ENCODE peak calls at places on chromosomes 16 and 17, in five cellular contexts. One of them, this sample, is unnamed.

GRCh38 chr16:26394409-26394808 is 672.3 kb upstream of the C16orf82 start:
- DNase-seq in uterus: no peak
- DNase-seq in posterior vena cava: no peak
- DNase-seq in SK-N-DZ: no peak
- DNase-seq in D341Med: no peak
- DNase-seq in this sample: no peak

GRCh38 chr16:74201561-74201960 is 95.1 kb upstream of the PSMD7 start:
- DNase-seq in uterus: no peak
- DNase-seq in posterior vena cava: no peak
- DNase-seq in SK-N-DZ: no peak
- DNase-seq in D341Med: no peak
- DNase-seq in this sample: no peak

GRCh38 chr16:53509906-53510703 is 7.1 kb upstream of the AKTIP start:
- DNase-seq in uterus: peak
- DNase-seq in posterior vena cava: peak
- DNase-seq in SK-N-DZ: peak
- DNase-seq in D341Med: peak
- DNase-seq in this sample: peak

GRCh38 chr16:87474566-87474996 is 18.2 kb downstream of the ZCCHC14 start:
- DNase-seq in uterus: no peak
- DNase-seq in posterior vena cava: no peak
- DNase-seq in SK-N-DZ: peak
- DNase-seq in D341Med: no peak
- DNase-seq in this sample: no peak

GRCh38 chr16:12126091-12126806 is 149.7 kb downstream of the SNX29 start:
- DNase-seq in uterus: no peak
- DNase-seq in posterior vena cava: no peak
- DNase-seq in SK-N-DZ: no peak
- DNase-seq in D341Med: no peak
- DNase-seq in this sample: no peak

GRCh38 chr17:51260960-51261958 is 913 bp downstream of the UTP18 start:
- DNase-seq in uterus: peak
- DNase-seq in posterior vena cava: peak
- DNase-seq in SK-N-DZ: peak
- DNase-seq in D341Med: peak
- DNase-seq in this sample: peak

GRCh38 chr17:55451203-55451641 is 29.6 kb upstream of the MMD start:
- DNase-seq in uterus: no peak
- DNase-seq in posterior vena cava: no peak
- DNase-seq in SK-N-DZ: no peak
- DNase-seq in D341Med: no peak
- DNase-seq in this sample: no peak

GRCh38 chr16:84993926-84994325 is 17.4 kb downstream of the ZDHHC7 start:
- DNase-seq in uterus: no peak
- DNase-seq in posterior vena cava: no peak
- DNase-seq in SK-N-DZ: no peak
- DNase-seq in D341Med: no peak
- DNase-seq in this sample: no peak

GRCh38 chr17:73503560-73503959 is 140.7 kb downstream of the SDK2 start:
- DNase-seq in uterus: no peak
- DNase-seq in posterior vena cava: no peak
- DNase-seq in SK-N-DZ: no peak
- DNase-seq in D341Med: no peak
- DNase-seq in this sample: no peak

GRCh38 chr17:55661963-55662834 is 60.5 kb downstream of the TMEM100 start:
- DNase-seq in uterus: no peak
- DNase-seq in posterior vena cava: no peak
- DNase-seq in SK-N-DZ: no peak
- DNase-seq in D341Med: no peak
- DNase-seq in this sample: no peak

GRCh38 chr16:31451681-31452351 is 7.5 kb upstream of the ARMC5 start:
- DNase-seq in uterus: peak
- DNase-seq in posterior vena cava: peak
- DNase-seq in SK-N-DZ: peak
- DNase-seq in D341Med: peak
- DNase-seq in this sample: peak

GRCh38 chr17:82257473-82257872 is 16.0 kb downstream of the CSNK1D start:
- DNase-seq in uterus: peak
- DNase-seq in posterior vena cava: no peak
- DNase-seq in SK-N-DZ: no peak
- DNase-seq in D341Med: peak
- DNase-seq in this sample: no peak

GRCh38 chr17:82195675-82196258 is 16.9 kb downstream of the CCDC57 start:
- DNase-seq in uterus: peak
- DNase-seq in posterior vena cava: no peak
- DNase-seq in SK-N-DZ: no peak
- DNase-seq in D341Med: no peak
- DNase-seq in this sample: no peak

GRCh38 chr16:10983175-10983558 is 38.8 kb downstream of the CLEC16A start:
- DNase-seq in uterus: no peak
- DNase-seq in posterior vena cava: no peak
- DNase-seq in SK-N-DZ: no peak
- DNase-seq in D341Med: no peak
- DNase-seq in this sample: no peak

GRCh38 chr16:12258806-12259205 is 282.3 kb downstream of the SNX29 start:
- DNase-seq in uterus: no peak
- DNase-seq in posterior vena cava: no peak
- DNase-seq in SK-N-DZ: no peak
- DNase-seq in D341Med: no peak
- DNase-seq in this sample: no peak

GRCh38 chr17:81158688-81159590 is 6.4 kb upstream of the PVALEF start:
- DNase-seq in uterus: no peak
- DNase-seq in posterior vena cava: no peak
- DNase-seq in SK-N-DZ: no peak
- DNase-seq in D341Med: no peak
- DNase-seq in this sample: no peak

GRCh38 chr17:74176546-74177001 is 26.9 kb upstream of the RPL38 start:
- DNase-seq in uterus: peak
- DNase-seq in posterior vena cava: peak
- DNase-seq in SK-N-DZ: peak
- DNase-seq in D341Med: peak
- DNase-seq in this sample: peak

GRCh38 chr17:15649861-15650391 is 30.4 kb upstream of the FBXW10B start:
- DNase-seq in uterus: peak
- DNase-seq in posterior vena cava: peak
- DNase-seq in SK-N-DZ: no peak
- DNase-seq in D341Med: no peak
- DNase-seq in this sample: no peak

GRCh38 chr17:79883202-79883601 is 44.0 kb upstream of the CBX4 start:
- DNase-seq in uterus: no peak
- DNase-seq in posterior vena cava: no peak
- DNase-seq in SK-N-DZ: no peak
- DNase-seq in D341Med: no peak
- DNase-seq in this sample: no peak